ENCODE peak calls at places on chromosomes 4 and X, in nine cellular contexts. S, M, G, D, P, X, O, J and I are unnamed samples.

GRCh38 chrX:46571423-46572294 is 1.9 kb upstream of the CHST7 start:
- DNase-seq in S (no peak), M (no peak), G (no peak), D (no peak), P (no peak), X (no peak), O (no peak), J (no peak), I (no peak)

GRCh38 chr4:146458594-146458993 is 63.1 kb downstream of the SLC10A7 start:
- DNase-seq in S (no peak), M (no peak), G (no peak), D (no peak), P (no peak), X (no peak), O (no peak), J (no peak), I (no peak)

GRCh38 chrX:54492340-54492739 is 3.7 kb downstream of the FGD1 start:
- DNase-seq in S (peak), M (peak), G (no peak), D (peak), P (peak), X (peak), O (no peak), J (no peak), I (no peak)

GRCh38 chr4:38949416-38950051 is 81.9 kb downstream of the FAM114A1 start:
- DNase-seq in S (no peak), M (no peak), G (no peak), D (peak), P (no peak), X (peak), O (no peak), J (peak), I (no peak)

GRCh38 chrX:46673596-46673995 is 85.3 kb downstream of the SLC9A7 start:
- DNase-seq in S (no peak), M (no peak), G (no peak), D (no peak), P (no peak), X (no peak), O (no peak), J (no peak), I (no peak)

GRCh38 chrX:103918584-103919335 is 43.7 kb upstream of the TMSB15B start:
- DNase-seq in S (peak), M (peak), G (peak), D (peak), P (peak), X (peak), O (peak), J (peak), I (no peak)

GRCh38 chr4:169993531-169993930 is 32.7 kb downstream of the MFAP3L start:
- DNase-seq in S (no peak), M (no peak), G (no peak), D (no peak), P (no peak), X (no peak), O (no peak), J (no peak), I (no peak)

GRCh38 chrX:149641432-149641831 is 9.8 kb upstream of the TMEM185A start:
- DNase-seq in S (no peak), M (no peak), G (no peak), D (no peak), P (no peak), X (no peak), O (no peak), J (no peak), I (no peak)

GRCh38 chrX:95318882-95319281 is 1365.8 kb upstream of the DIAPH2 start:
- DNase-seq in S (no peak), M (no peak), G (no peak), D (no peak), P (no peak), X (no peak), O (peak), J (no peak), I (no peak)

GRCh38 chrX:119880552-119881437 is 9.2 kb downstream of the NDUFA1 start:
- DNase-seq in S (peak), M (no peak), G (no peak), D (peak), P (no peak), X (peak), O (peak), J (peak), I (no peak)

GRCh38 chr4:101211146-101211553 is 136.2 kb downstream of the PPP3CA start:
- DNase-seq in S (peak), M (no peak), G (no peak), D (peak), P (no peak), X (no peak), O (no peak), J (no peak), I (no peak)

GRCh38 chrX:32447640-32448039 is 763.7 kb downstream of the DMD start:
- DNase-seq in S (no peak), M (no peak), G (no peak), D (no peak), P (no peak), X (no peak), O (no peak), J (no peak), I (no peak)

GRCh38 chrX:120761810-120762209 is 113.9 kb downstream of the CT47B1 start:
- DNase-seq in S (no peak), M (no peak), G (no peak), D (peak), P (no peak), X (peak), O (no peak), J (no peak), I (no peak)

GRCh38 chrX:71958281-71958675 is 47.6 kb downstream of the NHSL2 start:
- DNase-seq in S (no peak), M (no peak), G (no peak), D (no peak), P (no peak), X (no peak), O (no peak), J (no peak), I (no peak)

GRCh38 chrX:115324194-115324593 is 34.7 kb downstream of the LUZP4 start:
- DNase-seq in S (no peak), M (peak), G (peak), D (peak), P (no peak), X (peak), O (no peak), J (no peak), I (no peak)

GRCh38 chrX:13051529-13052172 is 7.2 kb upstream of the FAM9C start:
- DNase-seq in S (no peak), M (no peak), G (no peak), D (peak), P (no peak), X (no peak), O (no peak), J (no peak), I (no peak)

GRCh38 chr4:126899382-126899801 is 733.4 kb upstream of the INTU start:
- DNase-seq in S (peak), M (no peak), G (no peak), D (peak), P (no peak), X (peak), O (peak), J (no peak), I (no peak)

GRCh38 chr4:52263612-52264011 is 212.5 kb downstream of the SPATA18 start:
- DNase-seq in S (no peak), M (no peak), G (no peak), D (no peak), P (no peak), X (peak), O (no peak), J (no peak), I (no peak)

GRCh38 chr4:82431026-82431745 is 796 bp downstream of the ENOPH1 start:
- DNase-seq in S (peak), M (peak), G (peak), D (peak), P (no peak), X (peak), O (peak), J (peak), I (no peak)

GRCh38 chr4:2797188-2797544 is 4.3 kb downstream of the SH3BP2 start:
- DNase-seq in S (no peak), M (peak), G (peak), D (no peak), P (no peak), X (no peak), O (no peak), J (peak), I (peak)

DNA sequence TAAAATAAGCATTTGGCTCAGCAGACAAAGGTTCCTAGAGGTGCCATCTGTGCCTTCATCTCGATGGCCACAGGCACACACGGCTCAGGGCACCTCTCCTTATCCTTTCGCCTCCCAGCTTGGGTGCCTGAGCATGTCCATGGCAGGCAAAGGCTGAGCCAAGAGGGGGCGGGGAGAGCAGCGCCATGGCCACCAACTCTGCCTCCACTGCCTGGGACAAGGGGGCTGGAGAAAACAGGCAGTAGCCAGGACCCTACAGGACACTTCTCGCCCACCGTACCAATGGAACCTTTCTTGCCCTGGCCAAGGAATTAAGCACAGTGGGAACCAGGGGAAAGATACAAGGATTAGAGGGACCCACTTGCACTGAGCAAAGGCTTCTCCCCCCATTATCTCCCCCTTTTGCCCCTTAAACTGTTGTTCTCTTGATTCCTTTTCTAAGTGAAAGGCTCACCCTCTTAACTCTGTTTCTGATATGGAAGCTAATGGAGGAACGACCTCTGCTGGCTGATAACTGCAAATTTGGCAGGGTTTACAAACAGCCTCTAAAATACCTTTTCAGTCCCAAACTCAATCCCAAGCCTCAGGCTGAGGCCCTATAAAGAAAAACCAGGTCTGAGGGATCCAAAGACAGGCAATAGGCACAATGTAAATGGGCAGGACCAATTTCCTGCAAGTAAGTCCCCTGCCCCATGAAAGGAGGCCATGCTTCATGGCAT is 335.2 kb downstream of the ADAM29 start:
- DNase-seq in S (no peak), M (peak), G (no peak), D (no peak), P (no peak), X (no peak), O (no peak), J (no peak), I (peak)
- TF ChIP-seq CTCF in S (no peak), M (no peak), G (peak), D (no peak), P (no peak), X (no peak), O (no peak), J (no peak), I (peak)

GRCh38 chr4:42519803-42520417 is 122.6 kb downstream of the SHISA3 start:
- DNase-seq in S (peak), M (no peak), G (peak), D (peak), P (no peak), X (peak), O (peak), J (peak), I (no peak)

GRCh38 chr4:42523066-42523718 is 125.9 kb downstream of the SHISA3 start:
- DNase-seq in S (no peak), M (no peak), G (no peak), D (no peak), P (no peak), X (no peak), O (no peak), J (no peak), I (no peak)
- TF ChIP-seq CTCF in S (no peak), M (no peak), G (no peak), D (no peak), P (no peak), X (no peak), O (no peak), J (no peak), I (no peak)

GRCh38 chrX:16993791-16994318 is 47.4 kb downstream of the REPS2 start:
- DNase-seq in S (no peak), M (no peak), G (no peak), D (no peak), P (no peak), X (no peak), O (no peak), J (no peak), I (no peak)
- TF ChIP-seq CTCF in S (no peak), M (no peak), G (no peak), D (no peak), P (no peak), X (no peak), O (no peak), J (no peak), I (peak)

GRCh38 chrX:39852496-39852895 is 245.3 kb downstream of the BCOR start:
- DNase-seq in S (no peak), M (no peak), G (no peak), D (no peak), P (no peak), X (no peak), O (no peak), J (no peak), I (no peak)

GRCh38 chrX:39848243-39848642 is 249.5 kb downstream of the BCOR start:
- DNase-seq in S (peak), M (no peak), G (no peak), D (peak), P (no peak), X (peak), O (no peak), J (no peak), I (no peak)

GRCh38 chrX:39850630-39851152 is 247.1 kb downstream of the BCOR start:
- DNase-seq in S (no peak), M (no peak), G (no peak), D (peak), P (no peak), X (peak), O (no peak), J (no peak), I (no peak)

GRCh38 chrX:39848900-39849299 is 248.9 kb downstream of the BCOR start:
- DNase-seq in S (no peak), M (no peak), G (no peak), D (peak), P (no peak), X (peak), O (no peak), J (no peak), I (no peak)

DNA sequence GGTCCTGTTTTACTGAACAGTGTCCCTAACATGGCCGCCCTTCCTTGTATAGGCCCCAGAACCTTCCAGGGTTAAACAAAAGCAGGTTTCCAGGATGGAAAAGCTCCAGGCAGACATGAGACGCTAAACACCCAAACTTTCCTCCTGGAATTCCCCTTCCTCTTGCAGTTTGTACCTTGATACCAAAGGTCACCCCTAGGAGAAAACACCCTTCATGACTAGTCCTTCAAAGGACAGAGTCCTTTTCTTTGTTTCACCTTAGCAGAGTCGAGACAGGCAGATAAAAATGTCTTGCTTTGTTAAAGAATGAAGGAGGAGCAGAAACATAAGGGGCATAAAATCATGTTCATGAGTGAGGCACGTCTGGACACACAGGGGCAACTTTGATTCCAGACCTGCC is 247.5 kb downstream of the BCOR start:
- DNase-seq in S (no peak), M (no peak), G (no peak), D (no peak), P (no peak), X (no peak), O (no peak), J (no peak), I (no peak)
- TF ChIP-seq CTCF in S (no peak), M (no peak), G (no peak), D (no peak), P (no peak), X (no peak), O (no peak), J (no peak), I (no peak)